ENCODE peak calls at places on chromosomes 13 and 19, in nine cellular contexts. Q, M, X, K, S, N, T, I and H are unnamed samples.

GRCh38 chr19:44903602-44904425 is 1.8 kb upstream of the APOE start:
- DNase-seq in S (peak; percentile 75), X (no peak), Q (peak; percentile 84), N (peak; percentile 36), M (no peak), I (peak; percentile 70), K (peak; percentile 79), T (peak; percentile 78), H (peak; percentile 68)

GRCh38 chr19:3350014-3350663 is 16.2 kb upstream of the NFIC start:
- DNase-seq in M (no peak), I (no peak), T (no peak), N (no peak), K (no peak), Q (no peak), X (no peak), S (no peak), H (no peak)

GRCh38 chr13:99085139-99085845 is 107.4 kb upstream of the DOCK9 start:
- DNase-seq in T (no peak), K (peak; percentile 17), X (no peak), Q (no peak), S (no peak), M (no peak), N (no peak), I (no peak), H (no peak)

GRCh38 chr13:18921063-18921462 is 260.6 kb downstream of the TUBA3C start:
- DNase-seq in Q (no peak), I (no peak), N (no peak), S (no peak), X (no peak), T (no peak), M (no peak), K (no peak), H (no peak)

GRCh38 chr13:45047394-45048328 is 58.3 kb downstream of the GPALPP1 start:
- DNase-seq in K (peak; percentile 89), X (no peak), N (peak; percentile 75), S (peak; percentile 55), I (peak; percentile 59), Q (peak; percentile 71), M (peak; percentile 62), T (peak; percentile 93), H (peak; percentile 84)

GRCh38 chr19:17402982-17403855 is 2.2 kb downstream of the BST2 start:
- DNase-seq in X (no peak), N (no peak), I (no peak), M (no peak), T (peak; percentile 35), K (peak; percentile 54), Q (peak; percentile 49), S (peak; percentile 44), H (no peak)

GRCh38 chr13:43390582-43390981 is 367.2 kb downstream of the DNAJC15 start:
- DNase-seq in M (no peak), I (no peak), S (no peak), K (no peak), T (no peak), N (no peak), X (no peak), Q (no peak), H (no peak)

GRCh38 chr13:93309886-93310520 is 83.4 kb downstream of the GPC6 start:
- DNase-seq in K (peak; percentile 48), I (no peak), N (peak; percentile 83), S (no peak), M (peak; percentile 26), T (no peak), X (no peak), Q (peak; percentile 64), H (peak; percentile 71)

GRCh38 chr19:1104452-1105216 is 840 bp downstream of the GPX4 start:
- DNase-seq in N (peak; percentile 67), I (peak; percentile 67), K (peak; percentile 93), T (peak; percentile 85), X (no peak), S (peak; percentile 83), Q (peak; percentile 70), M (no peak), H (peak; percentile 76)

GRCh38 chr13:44331446-44331845 is 42.2 kb upstream of the SERP2 start:
- DNase-seq in X (no peak), Q (no peak), S (no peak), T (no peak), N (peak; percentile 58), K (no peak), I (no peak), M (no peak), H (no peak)

GRCh38 chr13:59356607-59357006 is 807.1 kb downstream of the DIAPH3 start:
- DNase-seq in M (peak; percentile 20), K (peak; percentile 58), I (no peak), N (peak; percentile 55), T (no peak), Q (no peak), X (no peak), S (peak; percentile 64), H (peak; percentile 1)

DNA sequence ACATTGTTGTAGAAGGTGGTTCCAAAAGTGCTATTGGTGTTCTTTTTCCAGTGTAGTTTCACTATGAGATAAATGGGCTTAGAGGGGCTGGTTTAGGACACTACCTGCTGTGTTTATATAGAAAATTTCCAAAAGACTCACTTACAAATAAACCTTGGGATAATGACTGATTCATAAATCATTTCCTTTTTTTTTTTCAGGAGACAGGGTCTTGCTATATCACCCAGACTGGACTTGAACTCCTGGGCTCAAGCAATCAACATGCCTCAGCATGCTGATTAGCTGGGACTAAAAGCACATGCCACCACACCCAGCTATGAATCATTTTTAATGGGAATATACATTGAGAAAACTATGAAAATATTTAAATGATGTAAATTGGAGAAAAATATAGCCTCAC is 376.6 kb downstream of the PCDH9 start:
- DNase-seq in Q (no peak), K (no peak), X (no peak), T (no peak), S (no peak), N (no peak), I (no peak), M (no peak), H (no peak)
- H3K4me3 ChIP-seq in Q (no peak overlapping the region), K (no peak overlapping the region), X (no peak overlapping the region), T (no peak overlapping the region), S (no peak overlapping the region), N (no peak overlapping the region), I (no peak overlapping the region), M (no peak overlapping the region), H (no peak overlapping the region)

GRCh38 chr19:19186742-19187141 is 5.2 kb downstream of the BORCS8 start:
- DNase-seq in M (no peak), N (no peak), T (no peak), Q (no peak), X (no peak), I (no peak), S (no peak), K (no peak), H (no peak)

GRCh38 chr19:19181614-19182013 is 10.3 kb downstream of the BORCS8 start:
- DNase-seq in I (no peak), S (no peak), Q (no peak), T (no peak), X (no peak), N (no peak), M (no peak), K (no peak), H (no peak)

DNA sequence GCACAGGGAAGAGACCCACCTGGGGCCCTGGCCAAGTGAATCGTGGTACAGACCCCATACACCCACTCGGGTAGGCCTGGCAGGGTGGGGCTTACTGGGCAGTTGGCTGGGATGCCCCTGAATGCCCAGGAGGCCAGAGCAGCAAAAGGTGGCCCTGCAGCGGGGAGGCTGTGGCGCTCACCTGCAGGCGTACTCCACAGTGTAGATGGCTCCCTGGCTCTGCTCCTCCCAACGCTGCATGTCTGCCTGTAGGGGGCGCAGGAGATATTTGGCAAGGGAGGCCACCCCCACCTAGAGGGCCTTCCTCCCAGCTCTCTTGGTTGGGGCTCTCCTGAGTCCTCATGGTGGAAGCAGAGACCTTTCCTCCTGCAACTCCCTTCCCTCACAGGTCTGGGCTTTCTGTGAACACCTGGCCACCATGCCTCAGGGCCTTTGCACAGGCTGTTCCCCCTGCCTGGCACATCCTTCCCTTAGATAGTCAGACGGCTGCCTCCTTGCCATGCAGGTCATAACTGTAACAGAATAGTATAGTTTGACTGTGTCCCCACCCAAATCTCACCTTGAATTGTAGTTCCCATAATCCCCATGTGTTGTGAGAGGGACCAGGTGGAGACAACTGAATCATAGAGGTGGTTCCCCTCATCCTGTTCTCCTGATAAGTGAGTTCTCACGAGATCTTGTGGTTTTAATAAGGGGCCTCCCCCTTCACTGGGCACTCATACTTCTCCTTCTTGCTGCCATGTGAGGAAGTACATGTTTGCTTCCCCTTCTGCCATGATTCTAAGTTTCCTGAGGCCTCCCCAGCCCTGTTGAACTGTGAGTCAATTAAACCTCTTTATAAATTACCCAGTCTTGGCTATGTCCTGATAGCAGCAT is 5.9 kb downstream of the BORCS8 start:
- DNase-seq in S (no peak), T (peak; percentile 65), N (peak; percentile 18), I (no peak), Q (peak; percentile 61), X (no peak), K (peak; percentile 59), M (no peak), H (peak; percentile 43)
- H3K4me3 ChIP-seq in S (no peak overlapping the region), T (no peak overlapping the region), N (no peak overlapping the region), I (no peak overlapping the region), Q (no peak overlapping the region), X (no peak overlapping the region), K (no peak overlapping the region), M (no peak overlapping the region), H (no peak overlapping the region)

DNA sequence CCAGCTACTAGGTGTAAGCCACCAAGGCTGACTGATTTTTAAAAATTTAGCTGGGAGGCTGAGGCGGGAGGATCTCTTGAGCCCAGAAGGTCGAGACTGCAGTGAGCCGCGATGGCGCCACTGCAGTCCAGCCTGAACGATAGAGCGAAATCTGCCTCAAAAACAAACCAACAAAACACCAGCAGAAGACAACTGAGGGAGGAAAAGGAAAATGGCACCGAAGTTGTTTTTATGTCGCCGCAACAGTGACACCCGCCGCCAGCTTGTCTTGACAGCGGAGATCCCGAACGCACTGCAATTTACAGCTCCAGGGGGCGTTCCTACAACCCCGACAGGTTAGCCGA is 298 bp upstream of the FAM98C start:
- DNase-seq in M (no peak), K (no peak), N (no peak), Q (no peak), X (no peak), I (no peak), S (no peak), T (no peak), H (no peak)
- H3K4me3 ChIP-seq in M (peak overlapping the region; percentile 77), K (no peak overlapping the region), N (peak overlapping the region; percentile 49), Q (peak overlapping the region; percentile 66), X (peak overlapping the region; percentile 49), I (no peak overlapping the region), S (peak overlapping the region; percentile 93), T (peak overlapping the region; percentile 90), H (peak overlapping the region; percentile 59)

GRCh38 chr19:50820086-50820485 is 3.5 kb downstream of the KLK1 start:
- DNase-seq in X (no peak), S (no peak), T (no peak), K (no peak), N (no peak), Q (no peak), M (no peak), I (no peak), H (no peak)

GRCh38 chr19:50817941-50818858 is 5.4 kb downstream of the KLK1 start:
- DNase-seq in X (no peak), K (peak; percentile 77), Q (peak; percentile 67), S (peak; percentile 29), I (no peak), T (peak; percentile 24), N (no peak), M (no peak), H (peak; percentile 12)

GRCh38 chr19:50820549-50821247 is 2.9 kb downstream of the KLK1 start:
- DNase-seq in S (no peak), K (peak; percentile 71), M (no peak), X (no peak), Q (no peak), I (no peak), T (no peak), N (no peak), H (no peak)

GRCh38 chr19:50818859-50819472 is 4.6 kb downstream of the KLK1 start:
- DNase-seq in M (no peak), I (no peak), N (no peak), Q (no peak), S (no peak), X (no peak), T (no peak), K (no peak), H (no peak)

GRCh38 chr19:50819636-50820035 is 4.0 kb downstream of the KLK1 start:
- DNase-seq in S (no peak), Q (no peak), X (no peak), I (no peak), N (no peak), K (no peak), M (no peak), T (no peak), H (no peak)
- H3K4me3 ChIP-seq in S (no peak overlapping the region), Q (no peak overlapping the region), X (no peak overlapping the region), I (no peak overlapping the region), N (no peak overlapping the region), K (no peak overlapping the region), M (no peak overlapping the region), T (no peak overlapping the region), H (no peak overlapping the region)